ENCODE peak calls at places on chromosome 6, in seven cellular contexts. I is AG04450, L is tibial nerve, H is lower lobe of right lung, O is cardiac fibroblast, Y is A549, B is fibroblast of lung. D is an unnamed sample.

GRCh38 chr6:113147544-113147943 is 709.6 kb upstream of the MARCKS start:
- DNase-seq in I (peak), L (no peak), H (no peak), O (peak), Y (no peak), B (peak), D (no peak)

GRCh38 chr6:113818528-113818927 is 38.6 kb upstream of the MARCKS start:
- DNase-seq in I (no peak), L (no peak), H (no peak), O (no peak), Y (no peak), B (no peak), D (no peak)

GRCh38 chr6:106451419-106451818 is 90.9 kb downstream of the CRYBG1 start:
- DNase-seq in I (no peak), L (no peak), H (no peak), O (peak), Y (no peak), B (peak), D (no peak)

GRCh38 chr6:131379951-131380350 is 193.1 kb upstream of the ARG1 start:
- DNase-seq in I (peak), L (no peak), H (no peak), O (peak), Y (no peak), B (peak), D (no peak)

GRCh38 chr6:133985970-133986369 is 32.9 kb downstream of the TBPL1 start:
- DNase-seq in I (no peak), L (no peak), H (no peak), O (no peak), Y (no peak), B (no peak), D (no peak)

GRCh38 chr6:43532201-43532600 is 15.3 kb downstream of the POLR1C start:
- DNase-seq in I (no peak), L (no peak), H (no peak), O (no peak), Y (no peak), B (peak), D (no peak)

GRCh38 chr6:162123797-162124196 is 603.8 kb downstream of the PRKN start:
- DNase-seq in I (no peak), L (no peak), H (no peak), O (no peak), Y (peak), B (no peak), D (no peak)

GRCh38 chr6:36349240-36349639 is 12.6 kb upstream of the BNIP5 start:
- DNase-seq in I (no peak), L (no peak), H (no peak), O (no peak), Y (no peak), B (peak), D (no peak)

GRCh38 chr6:64680446-64680845 is 1026.6 kb downstream of the EYS start:
- DNase-seq in I (no peak), L (no peak), H (no peak), O (no peak), Y (no peak), B (peak), D (no peak)

GRCh38 chr6:133973109-133973971 is 20.3 kb downstream of the TBPL1 start:
- DNase-seq in I (peak), L (no peak), H (no peak), O (peak), Y (peak), B (peak), D (peak)

GRCh38 chr6:47478233-47479155 is 905 bp downstream of the CD2AP start:
- DNase-seq in I (no peak), L (no peak), H (no peak), O (peak), Y (peak), B (peak), D (no peak)

GRCh38 chr6:10099086-10099499 is 315.8 kb downstream of the TFAP2A start:
- DNase-seq in I (no peak), L (no peak), H (peak), O (no peak), Y (no peak), B (no peak), D (no peak)

GRCh38 chr6:169328112-169328801 is 74.6 kb upstream of the THBS2 start:
- DNase-seq in I (peak), L (no peak), H (no peak), O (peak), Y (no peak), B (peak), D (no peak)

GRCh38 chr6:97240222-97240621 is 42.8 kb downstream of the MMS22L start:
- DNase-seq in I (no peak), L (no peak), H (no peak), O (peak), Y (peak), B (peak), D (no peak)

GRCh38 chr6:16731503-16732018 is 29.7 kb downstream of the ATXN1 start:
- DNase-seq in I (no peak), L (no peak), H (no peak), O (no peak), Y (no peak), B (no peak), D (no peak)

GRCh38 chr6:47484616-47485015 is 7.0 kb downstream of the CD2AP start:
- DNase-seq in I (peak), L (no peak), H (no peak), O (peak), Y (no peak), B (peak), D (no peak)

GRCh38 chr6:43129434-43130194 is 41.5 kb upstream of the SRF start:
- DNase-seq in I (no peak), L (no peak), H (no peak), O (peak), Y (peak), B (peak), D (no peak)

GRCh38 chr6:155187994-155188706 is 75.7 kb upstream of the CLDN20 start:
- DNase-seq in I (no peak), L (no peak), H (no peak), O (peak), Y (no peak), B (peak), D (peak)

GRCh38 chr6:108897371-108897770 is 49.1 kb downstream of the ARMC2 start:
- DNase-seq in I (no peak), L (no peak), H (no peak), O (peak), Y (no peak), B (peak), D (no peak)

GRCh38 chr6:90127589-90127988 is 169.1 kb downstream of the BACH2 start:
- DNase-seq in I (no peak), L (no peak), H (no peak), O (no peak), Y (no peak), B (no peak), D (no peak)

GRCh38 chr6:112029045-112029822 is 24.7 kb upstream of the CCN6 start:
- DNase-seq in I (peak), L (no peak), H (peak), O (peak), Y (peak), B (peak), D (peak)

GRCh38 chr6:6781877-6782236 is 193.3 kb downstream of the LY86 start:
- DNase-seq in I (no peak), L (no peak), H (no peak), O (no peak), Y (no peak), B (no peak), D (no peak)

GRCh38 chr6:98945311-98946005 is 2.3 kb downstream of the FBXL4 start:
- DNase-seq in I (no peak), L (no peak), H (no peak), O (no peak), Y (no peak), B (no peak), D (no peak)

GRCh38 chr6:80541186-80541585 is 434.7 kb downstream of the BCKDHB start:
- DNase-seq in I (no peak), L (no peak), H (no peak), O (peak), Y (no peak), B (peak), D (peak)

GRCh38 chr6:116685437-116685993 is 4.5 kb downstream of the KPNA5 start:
- DNase-seq in I (no peak), L (no peak), H (no peak), O (no peak), Y (no peak), B (no peak), D (no peak)

GRCh38 chr6:148343028-148343374 is 363 bp downstream of the SASH1 start:
- DNase-seq in I (no peak), L (no peak), H (no peak), O (no peak), Y (no peak), B (no peak), D (peak)

GRCh38 chr6:156795825-156796224 is 18.6 kb downstream of the ARID1B start:
- DNase-seq in I (no peak), L (no peak), H (no peak), O (peak), Y (no peak), B (no peak), D (no peak)

GRCh38 chr6:69643688-69644087 is 153.1 kb downstream of the LMBRD1 start:
- DNase-seq in I (no peak), L (no peak), H (no peak), O (no peak), Y (no peak), B (no peak), D (no peak)

GRCh38 chr6:140401666-140402255 is 1027.3 kb upstream of the CITED2 start:
- DNase-seq in I (no peak), L (no peak), H (no peak), O (peak), Y (no peak), B (peak), D (peak)

GRCh38 chr6:16637635-16638034 is 123.6 kb downstream of the ATXN1 start:
- DNase-seq in I (no peak), L (no peak), H (no peak), O (no peak), Y (no peak), B (peak), D (no peak)

GRCh38 chr6:170439366-170440351 is 113.4 kb downstream of the PSMB1 start:
- DNase-seq in I (no peak), L (no peak), H (no peak), O (peak), Y (no peak), B (peak), D (peak)

GRCh38 chr6:106360989-106361430 is 493 bp downstream of the CRYBG1 start:
- DNase-seq in I (no peak), L (no peak), H (peak), O (no peak), Y (no peak), B (no peak), D (no peak)

GRCh38 chr6:125550892-125551291 is 198.5 kb upstream of the HEY2 start:
- DNase-seq in I (no peak), L (no peak), H (no peak), O (peak), Y (no peak), B (no peak), D (no peak)

GRCh38 chr6:109767961-109768360 is 76.9 kb downstream of the FIG4 start:
- DNase-seq in I (no peak), L (no peak), H (no peak), O (peak), Y (no peak), B (peak), D (peak)

GRCh38 chr6:34957184-34957904 is 68.3 kb downstream of the ANKS1A start:
- DNase-seq in I (no peak), L (no peak), H (no peak), O (no peak), Y (no peak), B (no peak), D (no peak)

GRCh38 chr6:38179794-38180430 is 360.4 kb downstream of the ZFAND3 start:
- DNase-seq in I (no peak), L (no peak), H (no peak), O (no peak), Y (no peak), B (no peak), D (no peak)

GRCh38 chr6:134351615-134352474 is 33.9 kb upstream of the SGK1 start:
- DNase-seq in I (no peak), L (no peak), H (no peak), O (no peak), Y (no peak), B (no peak), D (no peak)

GRCh38 chr6:125888989-125889656 is 67.4 kb upstream of the HINT3 start:
- DNase-seq in I (no peak), L (no peak), H (no peak), O (peak), Y (no peak), B (peak), D (peak)

DNA sequence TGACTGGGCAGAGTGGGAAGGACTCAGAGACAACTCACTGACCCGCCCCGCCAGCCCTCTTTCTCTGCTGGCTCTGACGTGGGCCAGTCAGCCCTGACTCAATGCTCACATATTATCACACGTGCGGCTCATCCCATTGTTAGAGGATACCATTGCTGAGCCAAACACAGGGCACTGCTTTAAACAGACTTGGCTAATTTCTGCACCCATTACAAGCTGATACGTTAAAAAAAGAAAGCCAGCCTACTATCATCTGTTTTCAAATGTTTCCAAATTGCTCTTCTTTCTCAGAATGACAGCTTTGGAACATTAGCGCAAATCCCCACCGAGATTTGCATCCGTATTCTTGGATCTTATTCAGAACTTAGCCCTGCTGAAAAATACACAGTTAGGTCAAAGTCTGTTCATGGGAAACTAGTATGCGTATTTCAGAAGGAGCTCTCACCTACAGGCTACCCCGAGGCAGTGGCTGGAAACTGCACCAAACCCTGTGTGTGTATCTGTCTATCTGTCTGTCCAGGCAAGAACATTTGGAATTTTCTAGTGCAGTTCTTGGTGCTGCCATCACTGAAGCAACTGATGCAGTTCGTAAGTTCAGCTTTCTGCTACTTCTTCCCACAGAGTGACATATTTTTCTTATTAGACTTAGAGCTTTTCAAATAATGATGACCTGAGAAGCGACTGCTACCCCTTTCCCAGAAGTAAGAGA is 32.8 kb downstream of the RAMACL start:
- DNase-seq in I (peak), L (peak), H (no peak), O (peak), Y (no peak), B (peak), D (peak)
- H3K4me3 ChIP-seq in I (no peak), L (no peak), H (no peak), O (no peak), Y (no peak), B (no peak), D (no peak)

GRCh38 chr6:73461537-73462350 is at the start of gene MTO1:
- DNase-seq in I (peak), L (peak), H (peak), O (peak), Y (peak), B (peak), D (peak)

GRCh38 chr6:73455865-73456629 is 4.0 kb upstream of the CGAS start:
- DNase-seq in I (no peak), L (no peak), H (no peak), O (peak), Y (no peak), B (no peak), D (no peak)

DNA sequence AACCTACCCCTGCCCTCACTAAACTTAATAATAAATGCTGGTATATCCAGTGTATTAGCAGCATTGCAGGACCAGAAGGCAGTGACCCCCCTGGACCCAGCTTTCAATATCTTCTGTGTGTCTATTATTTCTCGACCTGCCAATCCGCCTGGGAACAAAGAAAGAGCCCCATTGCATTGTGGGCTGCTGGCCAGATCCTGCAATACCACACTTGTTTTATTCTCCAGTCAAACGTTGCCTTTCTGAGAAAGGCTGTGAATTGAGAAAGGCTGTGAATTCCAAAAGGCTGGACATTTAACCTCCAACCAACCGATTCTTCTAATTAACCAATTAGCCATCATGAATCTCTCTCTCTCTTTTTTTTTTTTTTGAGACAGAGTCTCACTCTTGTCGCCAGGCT is 1.5 kb upstream of the MTO1 start:
- DNase-seq in I (no peak), L (no peak), H (no peak), O (no peak), Y (no peak), B (no peak), D (no peak)
- H3K4me3 ChIP-seq in I (no peak), L (peak), H (no peak), O (no peak), Y (no peak), B (no peak), D (no peak)

DNA sequence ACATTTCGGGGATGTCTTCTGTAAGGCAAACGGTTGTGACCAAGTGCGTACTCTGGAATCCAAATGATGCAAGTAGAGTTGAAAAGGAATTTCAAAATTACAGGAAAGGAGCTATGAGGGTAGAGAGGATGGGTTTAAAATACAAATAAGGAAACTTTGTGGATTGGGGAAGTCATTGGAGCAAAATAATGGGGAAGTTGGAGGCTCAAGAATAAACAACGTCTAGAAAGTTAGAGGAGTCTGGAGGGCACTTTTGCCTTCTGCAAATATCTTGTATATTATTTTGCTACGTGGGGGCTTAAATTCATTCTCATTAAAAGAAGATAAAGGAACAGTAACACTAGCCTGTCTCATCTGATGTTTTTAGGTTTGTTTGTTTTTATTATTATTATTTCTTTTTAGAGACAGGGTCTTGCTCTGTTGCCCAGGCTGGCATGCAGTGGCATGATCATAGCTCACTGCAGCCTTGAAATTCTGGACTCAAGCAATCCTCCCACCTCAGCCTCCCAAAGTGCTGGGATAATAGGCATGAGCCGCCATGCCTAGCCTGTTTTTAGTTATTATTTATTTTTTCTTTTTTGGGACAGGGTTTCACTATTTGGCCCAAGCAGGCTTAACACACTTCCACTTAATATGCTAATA is 55.0 kb upstream of the TNFAIP3 start:
- DNase-seq in I (no peak), L (no peak), H (no peak), O (no peak), Y (no peak), B (no peak), D (no peak)
- H3K4me3 ChIP-seq in I (no peak), L (no peak), H (peak), O (no peak), Y (peak), B (no peak), D (no peak)

DNA sequence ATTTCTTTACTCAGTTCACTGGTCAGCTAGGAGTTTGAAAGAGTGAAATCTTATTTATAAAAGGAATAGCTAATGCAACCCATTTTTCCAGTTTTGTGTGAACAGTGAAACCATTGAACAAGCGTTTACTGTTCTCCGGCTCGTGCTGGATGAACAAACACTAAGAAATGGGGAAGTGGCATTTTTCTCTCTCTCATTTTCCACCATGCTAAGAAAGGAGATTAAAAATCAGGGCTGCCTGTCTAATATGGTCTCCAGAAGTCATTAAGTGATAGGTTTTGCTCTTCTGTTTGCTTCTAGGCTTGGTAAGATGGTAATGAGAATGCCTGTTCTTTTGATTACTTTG is 785 bp upstream of the SFT2D1 start:
- DNase-seq in I (no peak), L (no peak), H (no peak), O (no peak), Y (no peak), B (peak), D (no peak)
- H3K4me3 ChIP-seq in I (peak), L (peak), H (peak), O (peak), Y (peak), B (peak), D (peak)

DNA sequence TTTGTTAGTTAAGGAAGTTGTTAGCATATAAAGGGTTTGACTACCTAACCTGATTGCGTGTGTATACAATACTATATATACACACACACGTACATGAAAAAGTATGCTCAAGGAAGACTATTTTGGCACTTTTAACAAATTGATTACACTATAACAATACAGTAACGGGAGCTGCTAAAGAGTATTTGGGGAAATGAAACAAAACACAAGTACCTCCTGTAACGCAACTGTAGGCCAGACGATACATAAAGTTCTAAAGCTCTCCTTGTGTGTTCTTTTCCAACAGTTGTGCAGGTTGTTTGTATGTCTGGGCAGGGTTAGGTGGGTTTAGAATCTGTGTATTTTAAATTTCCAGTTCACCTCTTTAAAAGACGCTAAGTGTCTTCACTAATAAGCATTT is 98.7 kb downstream of the PLEKHG1 start:
- DNase-seq in I (no peak), L (no peak), H (no peak), O (no peak), Y (no peak), B (no peak), D (no peak)
- H3K4me3 ChIP-seq in I (no peak), L (no peak), H (no peak), O (no peak), Y (no peak), B (no peak), D (no peak)

GRCh38 chr6:297571-298232 is 5.4 kb downstream of the DUSP22 start:
- DNase-seq in I (no peak), L (no peak), H (no peak), O (no peak), Y (no peak), B (no peak), D (no peak)
- H3K4me3 ChIP-seq in I (no peak), L (no peak), H (no peak), O (no peak), Y (no peak), B (no peak), D (no peak)

D was measured in SJSA1.